ENCODE peak calls at places on chromosomes 12 and 14, in eight cellular contexts. One of them, this sample, is unnamed.

GRCh38 chr12:75816892-75817291 is 214.7 kb downstream of the PHLDA1 start:
- DNase-seq in GM12878: peak; percentile 5
- DNase-seq in endodermal cell: no peak
- DNase-seq in astrocyte: peak; percentile 61
- DNase-seq in mammary epithelial cell: peak; percentile 76
- DNase-seq in neural progenitor cell: no peak
- DNase-seq in mesenchymal stem cell: peak; percentile 65
- DNase-seq in colonic mucosa: no peak
- DNase-seq in this sample: no peak

GRCh38 chr14:93410893-93411292 is 19.8 kb upstream of the UNC79 start:
- DNase-seq in mammary epithelial cell: no peak
- DNase-seq in neural progenitor cell: no peak
- DNase-seq in mesenchymal stem cell: no peak
- DNase-seq in colonic mucosa: no peak
- DNase-seq in endodermal cell: no peak
- DNase-seq in astrocyte: no peak
- DNase-seq in GM12878: no peak
- DNase-seq in this sample: no peak

GRCh38 chr12:118377005-118377890 is 893 bp downstream of the SUDS3 start:
- DNase-seq in endodermal cell: peak; percentile 58
- DNase-seq in mesenchymal stem cell: no peak
- DNase-seq in astrocyte: no peak
- DNase-seq in GM12878: no peak
- DNase-seq in mammary epithelial cell: peak; percentile 30
- DNase-seq in colonic mucosa: no peak
- DNase-seq in neural progenitor cell: peak; percentile 2
- DNase-seq in this sample: no peak

GRCh38 chr12:100208834-100209233 is 8.2 kb downstream of the ACTR6 start:
- DNase-seq in colonic mucosa: no peak
- DNase-seq in astrocyte: no peak
- DNase-seq in GM12878: no peak
- DNase-seq in neural progenitor cell: no peak
- DNase-seq in mesenchymal stem cell: no peak
- DNase-seq in endodermal cell: no peak
- DNase-seq in mammary epithelial cell: no peak
- DNase-seq in this sample: no peak

GRCh38 chr12:45214739-45215418 is 1.0 kb upstream of the ANO6 start:
- DNase-seq in neural progenitor cell: no peak
- DNase-seq in endodermal cell: no peak
- DNase-seq in mammary epithelial cell: no peak
- DNase-seq in GM12878: no peak
- DNase-seq in mesenchymal stem cell: peak; percentile 33
- DNase-seq in colonic mucosa: no peak
- DNase-seq in astrocyte: peak; percentile 23
- DNase-seq in this sample: no peak

GRCh38 chr14:101010835-101011234 is 107.3 kb upstream of the RTL1 start:
- DNase-seq in GM12878: no peak
- DNase-seq in mammary epithelial cell: no peak
- DNase-seq in endodermal cell: no peak
- DNase-seq in mesenchymal stem cell: no peak
- DNase-seq in astrocyte: no peak
- DNase-seq in neural progenitor cell: no peak
- DNase-seq in colonic mucosa: no peak
- DNase-seq in this sample: no peak

GRCh38 chr12:123986374-123986920 is 13.4 kb downstream of the ZNF664 start:
- DNase-seq in neural progenitor cell: no peak
- DNase-seq in colonic mucosa: no peak
- DNase-seq in endodermal cell: no peak
- DNase-seq in GM12878: no peak
- DNase-seq in astrocyte: no peak
- DNase-seq in mammary epithelial cell: no peak
- DNase-seq in mesenchymal stem cell: no peak
- DNase-seq in this sample: no peak

GRCh38 chr12:42326466-42327226 is 679 bp downstream of the PPHLN1 start:
- DNase-seq in neural progenitor cell: peak; percentile 11
- DNase-seq in GM12878: no peak
- DNase-seq in mesenchymal stem cell: peak; percentile 39
- DNase-seq in colonic mucosa: peak; percentile 21
- DNase-seq in mammary epithelial cell: peak; percentile 50
- DNase-seq in astrocyte: peak; percentile 78
- DNase-seq in endodermal cell: peak; percentile 60
- DNase-seq in this sample: no peak

GRCh38 chr12:109892748-109893147 is 7.3 kb upstream of the TCHP start:
- DNase-seq in astrocyte: no peak
- DNase-seq in mesenchymal stem cell: no peak
- DNase-seq in GM12878: peak; percentile 72
- DNase-seq in mammary epithelial cell: no peak
- DNase-seq in colonic mucosa: no peak
- DNase-seq in neural progenitor cell: no peak
- DNase-seq in endodermal cell: no peak
- DNase-seq in this sample: no peak

GRCh38 chr12:113232787-113233585 is 11.7 kb downstream of the TPCN1 start:
- DNase-seq in GM12878: peak; percentile 69
- DNase-seq in colonic mucosa: no peak
- DNase-seq in mesenchymal stem cell: no peak
- DNase-seq in neural progenitor cell: peak; percentile 57
- DNase-seq in endodermal cell: peak; percentile 96
- DNase-seq in mammary epithelial cell: no peak
- DNase-seq in astrocyte: peak; percentile 75
- DNase-seq in this sample: peak; percentile 73

GRCh38 chr12:109827566-109828550 is 5.3 kb downstream of the TRPV4 start:
- DNase-seq in mesenchymal stem cell: peak; percentile 56
- DNase-seq in neural progenitor cell: no peak
- DNase-seq in colonic mucosa: peak; percentile 28
- DNase-seq in GM12878: no peak
- DNase-seq in astrocyte: no peak
- DNase-seq in mammary epithelial cell: no peak
- DNase-seq in endodermal cell: no peak
- DNase-seq in this sample: peak; percentile 80

DNA sequence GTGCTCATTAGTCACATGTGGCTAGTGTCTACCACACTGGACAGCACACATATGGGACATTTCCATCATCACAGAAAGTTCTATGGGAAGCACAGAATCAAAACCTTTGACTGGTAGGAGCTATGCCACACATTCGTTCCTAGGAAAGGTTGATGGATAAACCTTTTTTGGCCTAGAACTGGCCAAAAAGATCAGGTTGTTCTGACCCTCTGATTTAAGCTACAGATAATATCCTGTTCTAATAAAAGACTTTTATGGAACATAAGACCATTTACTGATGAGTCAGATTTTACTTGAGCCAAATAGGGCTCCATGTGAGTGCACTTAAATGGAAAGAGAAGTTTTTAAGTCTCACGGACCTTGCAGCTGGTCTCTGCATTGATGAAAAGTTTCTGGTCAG is 143.2 kb downstream of the SLC15A4 start:
- DNase-seq in mesenchymal stem cell: no peak
- DNase-seq in colonic mucosa: no peak
- DNase-seq in neural progenitor cell: no peak
- DNase-seq in astrocyte: no peak
- DNase-seq in mammary epithelial cell: no peak
- DNase-seq in endodermal cell: no peak
- DNase-seq in GM12878: no peak
- DNase-seq in this sample: no peak
- H3K4me3 ChIP-seq in mesenchymal stem cell: no peak overlapping the region
- H3K4me3 ChIP-seq in colonic mucosa: no peak overlapping the region
- H3K4me3 ChIP-seq in neural progenitor cell: no peak overlapping the region
- H3K4me3 ChIP-seq in astrocyte: no peak overlapping the region
- H3K4me3 ChIP-seq in mammary epithelial cell: no peak overlapping the region
- H3K4me3 ChIP-seq in endodermal cell: no peak overlapping the region
- H3K4me3 ChIP-seq in GM12878: no peak overlapping the region
- H3K4me3 ChIP-seq in this sample: no peak overlapping the region

GRCh38 chr12:57934804-57935203 is 6.6 kb upstream of the ATP23 start:
- DNase-seq in mesenchymal stem cell: no peak
- DNase-seq in neural progenitor cell: no peak
- DNase-seq in endodermal cell: no peak
- DNase-seq in GM12878: no peak
- DNase-seq in mammary epithelial cell: no peak
- DNase-seq in colonic mucosa: no peak
- DNase-seq in astrocyte: no peak
- DNase-seq in this sample: no peak

GRCh38 chr12:57940052-57940914 is 1.1 kb upstream of the ATP23 start:
- DNase-seq in colonic mucosa: no peak
- DNase-seq in neural progenitor cell: no peak
- DNase-seq in endodermal cell: no peak
- DNase-seq in mammary epithelial cell: peak; percentile 4
- DNase-seq in GM12878: no peak
- DNase-seq in astrocyte: no peak
- DNase-seq in mesenchymal stem cell: no peak
- DNase-seq in this sample: no peak

GRCh38 chr12:57939291-57939690 is 2.1 kb upstream of the ATP23 start:
- DNase-seq in mammary epithelial cell: peak; percentile 47
- DNase-seq in colonic mucosa: no peak
- DNase-seq in endodermal cell: no peak
- DNase-seq in mesenchymal stem cell: peak; percentile 4
- DNase-seq in astrocyte: no peak
- DNase-seq in GM12878: no peak
- DNase-seq in neural progenitor cell: no peak
- DNase-seq in this sample: no peak

GRCh38 chr12:57935839-57936512 is 5.4 kb upstream of the ATP23 start:
- DNase-seq in colonic mucosa: peak; percentile 94
- DNase-seq in mammary epithelial cell: peak; percentile 86
- DNase-seq in neural progenitor cell: peak; percentile 92
- DNase-seq in astrocyte: peak; percentile 86
- DNase-seq in endodermal cell: peak; percentile 96
- DNase-seq in mesenchymal stem cell: peak; percentile 94
- DNase-seq in GM12878: peak; percentile 79
- DNase-seq in this sample: peak; percentile 97

DNA sequence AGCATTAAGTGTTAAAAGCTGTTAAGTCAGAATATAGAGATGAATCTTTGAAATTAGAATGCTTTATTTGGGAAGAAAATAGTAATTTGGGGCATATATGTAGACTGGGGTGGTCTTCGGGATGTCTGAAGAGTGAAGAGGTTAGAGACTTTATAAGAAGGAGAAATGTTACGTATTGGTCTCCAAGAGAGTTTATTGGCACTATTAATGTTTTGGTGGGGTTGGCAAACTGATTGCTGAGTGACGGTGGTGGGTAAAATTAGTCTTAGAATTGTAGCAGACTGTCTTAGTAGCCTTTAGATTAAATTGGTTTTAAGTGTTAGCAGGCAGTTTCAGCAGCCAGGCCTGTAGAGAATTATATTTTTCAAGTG is 4.9 kb upstream of the ATP23 start:
- DNase-seq in mesenchymal stem cell: no peak
- DNase-seq in GM12878: no peak
- DNase-seq in mammary epithelial cell: no peak
- DNase-seq in colonic mucosa: no peak
- DNase-seq in neural progenitor cell: no peak
- DNase-seq in astrocyte: no peak
- DNase-seq in endodermal cell: no peak
- DNase-seq in this sample: no peak
- H3K9ac ChIP-seq in mesenchymal stem cell: peak overlapping the region; percentile 97
- H3K9ac ChIP-seq in GM12878: peak overlapping the region; percentile 90
- H3K9ac ChIP-seq in mammary epithelial cell: peak overlapping the region; percentile 73
- H3K9ac ChIP-seq in colonic mucosa: no peak overlapping the region
- H3K9ac ChIP-seq in neural progenitor cell: no peak overlapping the region
- H3K9ac ChIP-seq in astrocyte: peak overlapping the region; percentile 82
- H3K9ac ChIP-seq in endodermal cell: no peak overlapping the region
- H3K9ac ChIP-seq in this sample: no peak overlapping the region

DNA sequence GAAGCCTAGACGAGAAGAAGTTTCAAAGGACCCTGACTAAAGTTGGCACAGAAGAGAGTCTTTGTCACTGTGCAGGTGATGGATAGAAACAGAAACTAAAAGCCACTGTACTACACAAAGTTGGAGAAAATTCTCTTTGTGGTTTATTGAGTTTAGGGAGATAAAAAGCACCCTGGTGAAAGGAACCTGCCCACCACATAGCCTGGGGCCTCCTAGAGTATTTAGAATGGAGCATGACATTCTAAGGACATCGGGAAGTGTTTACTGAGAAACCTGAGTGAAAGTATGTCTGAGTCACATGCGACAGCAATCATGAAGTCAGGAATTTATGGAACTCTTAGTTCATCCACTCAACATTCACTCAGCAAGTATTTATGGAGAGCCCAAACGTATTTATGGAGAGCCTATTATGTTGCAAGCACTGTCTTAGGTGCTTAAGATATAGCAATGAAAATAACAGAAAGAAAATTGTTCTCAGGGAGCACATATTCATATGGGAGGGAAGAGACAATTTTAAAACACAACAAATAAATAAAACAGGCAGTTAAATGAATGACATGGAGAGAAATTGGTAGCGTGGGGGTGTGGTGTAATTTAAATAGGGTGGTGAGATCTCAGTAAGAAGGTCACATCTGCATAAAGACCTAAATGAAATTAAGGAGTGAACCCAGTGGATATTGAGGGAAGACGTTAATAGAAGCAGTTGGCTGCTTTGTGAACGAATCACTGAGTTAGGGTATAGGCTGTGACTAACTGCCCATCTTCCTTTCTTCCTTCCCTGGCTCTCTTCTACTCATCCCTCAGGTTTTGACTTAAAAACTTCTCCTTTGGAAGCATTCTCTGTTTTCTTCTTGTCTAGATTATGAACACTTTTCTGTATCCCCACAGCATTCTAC is 65.0 kb downstream of the BTG1 start:
- DNase-seq in mammary epithelial cell: peak; percentile 92
- DNase-seq in endodermal cell: no peak
- DNase-seq in astrocyte: peak; percentile 92
- DNase-seq in colonic mucosa: no peak
- DNase-seq in GM12878: no peak
- DNase-seq in mesenchymal stem cell: peak; percentile 85
- DNase-seq in neural progenitor cell: no peak
- DNase-seq in this sample: no peak
- H3K4me3 ChIP-seq in mammary epithelial cell: no peak overlapping the region
- H3K4me3 ChIP-seq in endodermal cell: no peak overlapping the region
- H3K4me3 ChIP-seq in astrocyte: peak overlapping the region; percentile 2
- H3K4me3 ChIP-seq in colonic mucosa: no peak overlapping the region
- H3K4me3 ChIP-seq in GM12878: no peak overlapping the region
- H3K4me3 ChIP-seq in mesenchymal stem cell: peak overlapping the region; percentile 20
- H3K4me3 ChIP-seq in neural progenitor cell: no peak overlapping the region
- H3K4me3 ChIP-seq in this sample: peak overlapping the region; percentile 26

GRCh38 chr14:95095991-95096390 is 61.3 kb downstream of the DICER1 start:
- DNase-seq in mammary epithelial cell: no peak
- DNase-seq in GM12878: no peak
- DNase-seq in endodermal cell: no peak
- DNase-seq in colonic mucosa: no peak
- DNase-seq in mesenchymal stem cell: peak; percentile 14
- DNase-seq in astrocyte: no peak
- DNase-seq in neural progenitor cell: peak; percentile 91
- DNase-seq in this sample: no peak

GRCh38 chr14:95101736-95102677 is 55.3 kb downstream of the DICER1 start:
- DNase-seq in mammary epithelial cell: no peak
- DNase-seq in GM12878: no peak
- DNase-seq in colonic mucosa: no peak
- DNase-seq in neural progenitor cell: no peak
- DNase-seq in mesenchymal stem cell: no peak
- DNase-seq in astrocyte: no peak
- DNase-seq in endodermal cell: no peak
- DNase-seq in this sample: no peak

GRCh38 chr14:95098984-95099599 is 58.2 kb downstream of the DICER1 start:
- DNase-seq in endodermal cell: peak; percentile 83
- DNase-seq in mesenchymal stem cell: peak; percentile 64
- DNase-seq in GM12878: no peak
- DNase-seq in astrocyte: peak; percentile 31
- DNase-seq in neural progenitor cell: peak; percentile 86
- DNase-seq in colonic mucosa: peak; percentile 65
- DNase-seq in mammary epithelial cell: peak; percentile 49
- DNase-seq in this sample: peak; percentile 79

GRCh38 chr14:95096476-95096875 is 60.9 kb downstream of the DICER1 start:
- DNase-seq in colonic mucosa: no peak
- DNase-seq in mammary epithelial cell: no peak
- DNase-seq in endodermal cell: no peak
- DNase-seq in GM12878: no peak
- DNase-seq in mesenchymal stem cell: no peak
- DNase-seq in astrocyte: no peak
- DNase-seq in neural progenitor cell: peak; percentile 61
- DNase-seq in this sample: no peak

GRCh38 chr14:95097385-95097784 is 59.9 kb downstream of the DICER1 start:
- DNase-seq in astrocyte: peak; percentile 18
- DNase-seq in colonic mucosa: no peak
- DNase-seq in mammary epithelial cell: no peak
- DNase-seq in mesenchymal stem cell: no peak
- DNase-seq in neural progenitor cell: no peak
- DNase-seq in endodermal cell: no peak
- DNase-seq in GM12878: no peak
- DNase-seq in this sample: no peak
- H3K9ac ChIP-seq in astrocyte: no peak overlapping the region
- H3K9ac ChIP-seq in colonic mucosa: no peak overlapping the region
- H3K9ac ChIP-seq in mammary epithelial cell: no peak overlapping the region
- H3K9ac ChIP-seq in mesenchymal stem cell: peak overlapping the region; percentile 8
- H3K9ac ChIP-seq in neural progenitor cell: no peak overlapping the region
- H3K9ac ChIP-seq in endodermal cell: no peak overlapping the region
- H3K9ac ChIP-seq in GM12878: no peak overlapping the region
- H3K9ac ChIP-seq in this sample: no peak overlapping the region